ENCODE peak calls at places on chromosomes 6 and 20, in nine cellular contexts. K is hypothalamus, B is neural crest cell, E is posterior vena cava, F is astrocyte of the spinal cord, V is progenitor cell of endocrine pancreas, L is Right ventricle myocardium inferior, Z is AG09309, Q is WTC11. O is an unnamed sample.

GRCh38 chr20:34066476-34067090 is 45.5 kb downstream of the EIF2S2 start:
- DNase-seq in F (no peak), B (no peak), K (no peak), V (no peak), Z (peak; percentile 34), Q (no peak), L (no peak), E (no peak), O (no peak)

GRCh38 chr20:676315-676937 is 824 bp upstream of the SCRT2 start:
- DNase-seq in K (no peak), V (no peak), E (no peak), L (no peak), B (no peak), F (no peak), Z (no peak), Q (no peak), O (no peak)

GRCh38 chr6:119938752-119939151 is 589.2 kb upstream of the MAN1A1 start:
- DNase-seq in V (no peak), B (no peak), Z (no peak), K (no peak), F (no peak), L (no peak), Q (no peak), E (no peak), O (no peak)

GRCh38 chr6:35731736-35732532 is 4.9 kb upstream of the ARMC12 start:
- DNase-seq in E (peak; percentile 99), K (peak; percentile 70), F (peak; percentile 98), V (peak; percentile 68), B (peak; percentile 87), L (peak; percentile 99), Q (peak; percentile 94), Z (no peak), O (peak; percentile 89)

GRCh38 chr6:21596379-21597242 is 3.1 kb downstream of the SOX4 start:
- DNase-seq in F (peak; percentile 81), B (peak; percentile 49), V (no peak), Q (peak; percentile 60), L (peak; percentile 74), E (peak; percentile 86), Z (no peak), K (no peak), O (peak; percentile 86)

GRCh38 chr20:11766961-11767360 is 150.7 kb upstream of the BTBD3 start:
- DNase-seq in F (peak; percentile 22), K (no peak), E (no peak), B (no peak), V (no peak), L (no peak), Q (no peak), Z (no peak), O (no peak)

GRCh38 chr6:71499667-71500066 is 211.1 kb downstream of the OGFRL1 start:
- DNase-seq in Z (no peak), K (no peak), F (no peak), E (no peak), L (no peak), Q (no peak), V (no peak), B (no peak), O (no peak)

GRCh38 chr6:72826033-72826432 is 204.2 kb downstream of the KCNQ5 start:
- DNase-seq in E (no peak), B (no peak), Q (no peak), L (no peak), V (no peak), F (no peak), Z (peak; percentile 21), K (no peak), O (no peak)

GRCh38 chr6:17156112-17156921 is 54.5 kb downstream of the STMND1 start:
- DNase-seq in Q (peak; percentile 61), B (peak; percentile 74), F (peak; percentile 85), E (no peak), Z (peak; percentile 79), V (peak; percentile 47), K (peak; percentile 1), L (no peak), O (peak; percentile 72)

GRCh38 chr6:138920906-138921305 is 67.1 kb downstream of the REPS1 start:
- DNase-seq in F (no peak), V (no peak), B (no peak), Z (no peak), K (no peak), Q (no peak), E (no peak), L (no peak), O (no peak)

GRCh38 chr6:84033523-84034451 is at the start of gene MRAP2:
- DNase-seq in Z (no peak), B (peak; percentile 35), E (no peak), L (no peak), V (peak; percentile 40), Q (peak; percentile 66), K (no peak), F (peak; percentile 6), O (no peak)

GRCh38 chr20:58473818-58474425 is 41.3 kb downstream of the APCDD1L start:
- DNase-seq in Q (no peak), E (no peak), L (no peak), V (no peak), F (no peak), Z (no peak), K (no peak), B (no peak), O (no peak)

GRCh38 chr6:35194390-35194789 is 19.4 kb upstream of the SCUBE3 start:
- DNase-seq in V (no peak), K (no peak), L (no peak), Z (no peak), B (no peak), E (no peak), Q (no peak), F (no peak), O (no peak)

GRCh38 chr6:42352856-42353564 is 98.7 kb downstream of the TRERF1 start:
- DNase-seq in V (no peak), E (peak; percentile 35), K (no peak), F (peak; percentile 62), L (no peak), B (no peak), Z (peak; percentile 50), Q (no peak), O (no peak)

GRCh38 chr6:148980234-148980633 is 233.4 kb downstream of the UST start:
- DNase-seq in Q (no peak), L (no peak), Z (no peak), F (no peak), K (no peak), B (no peak), E (no peak), V (no peak), O (no peak)

GRCh38 chr20:36941403-36941835 is 10.1 kb downstream of the SAMHD1 start:
- DNase-seq in F (no peak), L (no peak), B (no peak), K (no peak), E (no peak), Z (no peak), V (no peak), Q (no peak), O (no peak)

GRCh38 chr6:150934380-150934779 is 68.9 kb downstream of the MTHFD1L start:
- DNase-seq in E (no peak), F (peak; percentile 87), Q (no peak), Z (peak; percentile 90), K (no peak), B (no peak), V (no peak), L (no peak), O (no peak)

GRCh38 chr6:169799474-169799926 is 48.1 kb downstream of the ERMARD start:
- DNase-seq in Q (no peak), Z (no peak), V (no peak), L (peak; percentile 17), E (no peak), B (no peak), K (no peak), F (no peak), O (no peak)

GRCh38 chr6:22036267-22036666 is 260.6 kb downstream of the PRL start:
- DNase-seq in E (no peak), Z (no peak), Q (peak; percentile 50), K (no peak), V (peak; percentile 21), B (no peak), F (peak; percentile 68), L (no peak), O (peak; percentile 70)

GRCh38 chr20:35296101-35296554 is 3.9 kb upstream of the FAM83C start:
- DNase-seq in K (no peak), Q (no peak), F (no peak), B (no peak), Z (no peak), L (no peak), V (no peak), E (peak; percentile 66), O (no peak)

GRCh38 chr6:82182756-82183155 is 64.8 kb downstream of the IBTK start:
- DNase-seq in B (no peak), F (peak; percentile 35), Q (no peak), Z (peak; percentile 17), V (no peak), E (no peak), L (no peak), K (no peak), O (no peak)

GRCh38 chr20:51318058-51318960 is 224.2 kb downstream of the NFATC2 start:
- DNase-seq in L (no peak), B (peak; percentile 82), E (no peak), Z (no peak), F (no peak), K (no peak), Q (peak; percentile 92), V (peak; percentile 70), O (peak; percentile 7)

GRCh38 chr6:114253431-114253830 is 89.4 kb downstream of the HS3ST5 start:
- DNase-seq in V (no peak), Z (no peak), K (no peak), E (no peak), L (no peak), B (no peak), F (no peak), Q (no peak), O (no peak)

GRCh38 chr6:33273129-33273923 is 1.5 kb downstream of the RPS18 start:
- DNase-seq in Z (no peak), B (no peak), K (no peak), E (no peak), L (no peak), Q (no peak), F (no peak), V (no peak), O (no peak)

GRCh38 chr20:38230253-38230551 is 30.3 kb downstream of the KIAA1755 start:
- DNase-seq in Z (no peak), F (no peak), B (no peak), E (no peak), V (no peak), K (no peak), L (no peak), Q (no peak), O (no peak)

O was measured in Jurkat, Clone E6-1.